ENCODE peak calls at places on chromosome X, in ten cellular contexts. O is left lung; M is heart left ventricle; S is GM23338; F is thoracic aorta; I is aorta; P is naive thymus-derived CD4-positive, alpha-beta T cell; U is CD8-positive, alpha-beta memory T cell; D is spleen; T is stomach. E is an unnamed sample.

GRCh38 chrX:1323315-1323714 is 13.3 kb upstream of the IL3RA start:
- DNase-seq in O (peak; percentile 76), M (peak; percentile 36), S (peak; percentile 85), F (no peak), I (peak; percentile 82), P (peak; percentile 50), U (peak; percentile 64), D (peak; percentile 80), T (peak; percentile 32), E (no peak)

GRCh38 chrX:14363719-14364118 is 165.6 kb upstream of the GLRA2 start:
- DNase-seq in O (no peak), M (no peak), S (no peak), F (no peak), I (no peak), P (no peak), U (no peak), D (no peak), T (no peak), E (no peak)

GRCh38 chrX:152632445-152633097 is 5.1 kb upstream of the GABRQ start:
- DNase-seq in O (no peak), M (no peak), S (peak; percentile 62), F (no peak), I (no peak), P (peak; percentile 37), U (no peak), D (no peak), T (peak; percentile 56), E (peak; percentile 0)

GRCh38 chrX:140503714-140504351 is 1.0 kb downstream of the SOX3 start:
- DNase-seq in O (peak; percentile 65), M (no peak), S (peak; percentile 52), F (no peak), I (peak; percentile 79), P (no peak), U (no peak), D (no peak), T (no peak), E (no peak)

GRCh38 chrX:30530591-30530990 is 47.0 kb downstream of the TASL start:
- DNase-seq in O (no peak), M (no peak), S (no peak), F (no peak), I (no peak), P (no peak), U (no peak), D (no peak), T (no peak), E (no peak)

GRCh38 chrX:130393451-130394074 is 8.1 kb upstream of the GPR119 start:
- DNase-seq in O (no peak), M (peak; percentile 9), S (peak; percentile 67), F (no peak), I (no peak), P (no peak), U (no peak), D (no peak), T (peak; percentile 56), E (no peak)

GRCh38 chrX:104084534-104085277 is 8.7 kb upstream of the TMSB15C start:
- DNase-seq in O (no peak), M (no peak), S (no peak), F (no peak), I (no peak), P (no peak), U (no peak), D (peak; percentile 36), T (no peak), E (no peak)

GRCh38 chrX:124719060-124719459 is 372.7 kb downstream of the SH2D1A start:
- DNase-seq in O (no peak), M (no peak), S (no peak), F (no peak), I (no peak), P (no peak), U (no peak), D (no peak), T (no peak), E (no peak)

GRCh38 chrX:41167888-41168287 is 82.6 kb downstream of the USP9X start:
- DNase-seq in O (no peak), M (no peak), S (no peak), F (no peak), I (no peak), P (no peak), U (no peak), D (no peak), T (no peak), E (no peak)

GRCh38 chrX:50988649-50989048 is 78.1 kb downstream of the BMP15 start:
- DNase-seq in O (no peak), M (no peak), S (peak; percentile 49), F (no peak), I (no peak), P (no peak), U (no peak), D (no peak), T (no peak), E (no peak)

GRCh38 chrX:153582896-153583295 is 16.0 kb downstream of the CCNQ start:
- DNase-seq in O (no peak), M (peak; percentile 28), S (no peak), F (no peak), I (no peak), P (peak; percentile 57), U (peak; percentile 73), D (peak; percentile 90), T (peak; percentile 31), E (no peak)

GRCh38 chrX:100447563-100448397 is 37.7 kb upstream of the PCDH19 start:
- DNase-seq in O (no peak), M (peak; percentile 12), S (peak; percentile 54), F (no peak), I (no peak), P (no peak), U (no peak), D (no peak), T (no peak), E (peak; percentile 0)

GRCh38 chrX:52923781-52924241 is 26.7 kb downstream of the FAM156B start:
- DNase-seq in O (peak; percentile 33), M (peak; percentile 15), S (no peak), F (no peak), I (no peak), P (no peak), U (no peak), D (peak; percentile 70), T (peak; percentile 44), E (no peak)
- H3K27ac ChIP-seq in O (peak overlapping the region; percentile 57), M (peak overlapping the region; percentile 8), S (no peak overlapping the region), F (no peak overlapping the region), I (no peak overlapping the region), P (no peak overlapping the region), U (no peak overlapping the region), D (peak overlapping the region; percentile 45), T (peak overlapping the region; percentile 55), E (no peak overlapping the region)

GRCh38 chrX:10010686-10011085 is 43.5 kb downstream of the CLDN34 start:
- DNase-seq in O (no peak), M (no peak), S (no peak), F (no peak), I (no peak), P (no peak), U (no peak), D (no peak), T (no peak), E (no peak)
- H3K27ac ChIP-seq in O (peak overlapping the region; percentile 75), M (no peak overlapping the region), S (peak overlapping the region; percentile 92), F (no peak overlapping the region), I (no peak overlapping the region), P (no peak overlapping the region), U (no peak overlapping the region), D (peak overlapping the region; percentile 22), T (no peak overlapping the region), E (no peak overlapping the region)

GRCh38 chrX:131985526-131986049 is 37.5 kb upstream of the STK26 start:
- DNase-seq in O (no peak), M (no peak), S (peak; percentile 36), F (no peak), I (no peak), P (no peak), U (no peak), D (no peak), T (no peak), E (no peak)

GRCh38 chrX:131987252-131987651 is 35.9 kb upstream of the STK26 start:
- DNase-seq in O (no peak), M (no peak), S (no peak), F (no peak), I (no peak), P (no peak), U (peak; percentile 50), D (no peak), T (no peak), E (no peak)

GRCh38 chrX:131988236-131988635 is 34.9 kb upstream of the STK26 start:
- DNase-seq in O (no peak), M (no peak), S (no peak), F (no peak), I (no peak), P (no peak), U (no peak), D (no peak), T (no peak), E (no peak)
- H3K27ac ChIP-seq in O (no peak overlapping the region), M (no peak overlapping the region), S (no peak overlapping the region), F (no peak overlapping the region), I (no peak overlapping the region), P (peak overlapping the region; percentile 57), U (no peak overlapping the region), D (peak overlapping the region; percentile 72), T (no peak overlapping the region), E (no peak overlapping the region)

DNA sequence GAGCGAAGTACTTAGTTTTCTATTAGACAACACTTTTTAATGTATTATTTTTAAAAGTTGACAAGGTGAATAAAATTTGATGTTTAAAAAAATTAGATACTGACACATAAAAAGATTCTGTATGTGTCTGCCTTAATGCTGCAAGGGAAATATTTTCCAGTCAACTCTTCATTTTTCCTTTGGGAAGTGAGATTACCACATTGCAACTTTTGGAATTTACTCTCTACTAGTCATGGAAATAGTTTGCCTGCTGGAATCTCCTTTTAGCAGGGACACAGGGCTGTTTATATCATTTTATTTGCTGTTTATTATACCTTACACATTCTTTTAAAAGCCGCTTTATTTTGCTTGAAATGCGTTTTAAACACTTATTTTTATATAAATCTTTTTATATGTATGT is 135.1 kb downstream of the MID1 start:
- DNase-seq in O (no peak), M (no peak), S (no peak), F (no peak), I (no peak), P (no peak), U (no peak), D (no peak), T (no peak), E (no peak)
- H3K27ac ChIP-seq in O (no peak overlapping the region), M (peak overlapping the region; percentile 38), S (peak overlapping the region; percentile 26), F (no peak overlapping the region), I (no peak overlapping the region), P (no peak overlapping the region), U (no peak overlapping the region), D (no peak overlapping the region), T (no peak overlapping the region), E (no peak overlapping the region)

DNA sequence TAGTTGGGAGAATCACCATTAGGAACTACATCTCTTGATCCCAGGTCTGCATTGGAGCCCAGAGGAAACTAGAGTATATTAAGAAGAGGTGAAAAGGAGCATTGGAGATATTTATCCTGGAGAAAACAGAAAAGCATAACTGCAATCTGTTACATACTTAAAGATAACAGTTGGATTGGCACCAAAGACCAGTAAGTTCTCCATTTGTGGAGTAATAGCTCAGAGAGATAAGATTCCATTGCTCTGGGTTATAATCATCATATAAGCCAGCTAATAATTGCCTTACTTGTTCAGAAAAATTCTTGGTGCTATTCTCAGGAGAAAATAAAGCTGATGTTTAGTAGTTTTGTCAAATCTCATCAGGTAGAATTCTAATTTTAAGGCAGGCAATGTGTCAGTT is 20.6 kb downstream of the GRPR start:
- DNase-seq in O (no peak), M (no peak), S (no peak), F (no peak), I (no peak), P (no peak), U (no peak), D (no peak), T (no peak), E (no peak)
- H3K27ac ChIP-seq in O (no peak overlapping the region), M (no peak overlapping the region), S (no peak overlapping the region), F (no peak overlapping the region), I (no peak overlapping the region), P (no peak overlapping the region), U (no peak overlapping the region), D (no peak overlapping the region), T (no peak overlapping the region), E (no peak overlapping the region)

GRCh38 chrX:16797841-16798240 is 11.6 kb downstream of the TXLNG start:
- DNase-seq in O (no peak), M (no peak), S (no peak), F (no peak), I (no peak), P (no peak), U (no peak), D (no peak), T (no peak), E (no peak)
- H3K27ac ChIP-seq in O (no peak overlapping the region), M (no peak overlapping the region), S (no peak overlapping the region), F (no peak overlapping the region), I (no peak overlapping the region), P (no peak overlapping the region), U (no peak overlapping the region), D (no peak overlapping the region), T (no peak overlapping the region), E (no peak overlapping the region)